ENCODE peak calls at places on chromosomes 4 and X, in eight cellular contexts. U is thyroid gland, W is iris pigment epithelial cell, M is M059J, F is left colon, D is T-helper 1 cell, P is NCI-H510A treated with DMSO at 0.1 percent for 48 hours, X is NCI-H1105. I is an unnamed sample.

GRCh38 chrX:129545408-129545807 is 5.3 kb downstream of the OCRL start:
- DNase-seq in D (no peak), W (no peak), M (no peak), F (no peak), U (no peak), P (no peak), X (no peak), I (no peak)

GRCh38 chr4:169208090-169208455 is 62.7 kb downstream of the SH3RF1 start:
- DNase-seq in X (no peak), U (no peak), F (no peak), P (no peak), D (no peak), M (no peak), W (no peak), I (no peak)

GRCh38 chr4:90137545-90137944 is 10.4 kb downstream of the CCSER1 start:
- DNase-seq in D (no peak), U (no peak), X (no peak), P (no peak), F (no peak), W (peak), M (peak), I (no peak)

GRCh38 chr4:177191586-177191985 is 118.1 kb upstream of the NEIL3 start:
- DNase-seq in X (no peak), W (no peak), P (no peak), F (no peak), U (no peak), D (no peak), M (no peak), I (no peak)

GRCh38 chr4:26065833-26066232 is 151.8 kb downstream of the SMIM20 start:
- DNase-seq in M (peak), F (no peak), P (no peak), D (no peak), W (no peak), X (no peak), U (no peak), I (no peak)

GRCh38 chr4:1365271-1366178 is 18.5 kb downstream of the UVSSA start:
- DNase-seq in X (no peak), P (no peak), F (no peak), M (no peak), D (no peak), W (no peak), U (peak), I (no peak)

GRCh38 chr4:108072300-108072699 is 82.6 kb downstream of the HADH start:
- DNase-seq in D (peak), F (peak), P (peak), U (peak), W (no peak), X (peak), M (no peak), I (no peak)

GRCh38 chr4:177401658-177402273 is 40.5 kb downstream of the AGA start:
- DNase-seq in D (no peak), F (no peak), X (no peak), U (no peak), P (no peak), M (no peak), W (no peak), I (no peak)

GRCh38 chrX:19440713-19441112 is 74.6 kb downstream of the MAP3K15 start:
- DNase-seq in X (no peak), U (no peak), M (peak), W (peak), D (no peak), P (no peak), F (no peak), I (no peak)

GRCh38 chr4:83731609-83732008 is 195.7 kb downstream of the GPAT3 start:
- DNase-seq in F (no peak), D (no peak), P (no peak), U (no peak), W (peak), X (no peak), M (peak), I (no peak)

GRCh38 chrX:55488268-55488558 is 1.4 kb downstream of the USP51 start:
- DNase-seq in F (no peak), M (no peak), X (no peak), U (no peak), D (no peak), P (no peak), W (no peak), I (no peak)

I was measured in hepatic stellate cell.